ENCODE peak calls at places on chromosome 9, in seven cellular contexts. F, G, J, K, S, Y and N are unnamed samples.
A peak's percentile ranks its signal among the peaks of the same experiment; 100 is the strongest.

GRCh38 chr9:121225240-121225639 is 23.6 kb upstream of the RAB14 start:
- DNase-seq in K (no peak), F (no peak), G (no peak), S (no peak), J (no peak), Y (no peak), N (no peak)

GRCh38 chr9:121009657-121010056 is 40.4 kb downstream of the C5 start:
- DNase-seq in J (no peak), G (no peak), K (no peak), Y (no peak), F (no peak), S (no peak), N (no peak)

GRCh38 chr9:71233646-71234045 is 112.2 kb upstream of the TRPM3 start:
- DNase-seq in F (no peak), S (no peak), Y (no peak), G (no peak), K (no peak), J (no peak), N (no peak)

GRCh38 chr9:122498883-122499288 is 11.7 kb upstream of the OR1J2 start:
- DNase-seq in J (peak; percentile 45), S (peak; percentile 25), K (no peak), G (peak; percentile 29), Y (peak; percentile 19), F (peak; percentile 24), N (peak; percentile 27)

GRCh38 chr9:33469891-33470290 is 3.8 kb downstream of the NOL6 start:
- DNase-seq in K (no peak), J (no peak), S (no peak), G (no peak), F (no peak), Y (peak; percentile 1), N (no peak)

GRCh38 chr9:137272241-137273094 is 5.1 kb upstream of the TOR4A start:
- DNase-seq in J (no peak), K (no peak), S (no peak), F (no peak), Y (no peak), G (no peak), N (no peak)

GRCh38 chr9:121168052-121168451 is 33.6 kb downstream of the RAB14 start:
- DNase-seq in Y (no peak), F (no peak), K (no peak), S (no peak), J (no peak), G (no peak), N (no peak)

GRCh38 chr9:83649515-83649914 is 26.6 kb downstream of the IDNK start:
- DNase-seq in J (peak; percentile 71), S (no peak), G (no peak), F (no peak), Y (peak; percentile 11), K (no peak), N (no peak)

GRCh38 chr9:93620881-93621820 is 44.8 kb downstream of the PHF2 start:
- DNase-seq in K (no peak), S (no peak), G (no peak), Y (no peak), J (no peak), F (no peak), N (no peak)

GRCh38 chr9:69499959-69500358 is 172.2 kb downstream of the APBA1 start:
- DNase-seq in G (no peak), K (no peak), S (no peak), Y (no peak), F (no peak), J (no peak), N (no peak)

GRCh38 chr9:95107976-95108375 is 209.5 kb downstream of the FANCC start:
- DNase-seq in F (no peak), Y (no peak), S (no peak), J (no peak), K (no peak), G (no peak), N (no peak)

GRCh38 chr9:37972346-37972745 is 68.4 kb upstream of the SLC25A51 start:
- DNase-seq in K (no peak), G (no peak), J (no peak), S (no peak), F (no peak), Y (no peak), N (no peak)

GRCh38 chr9:127717766-127718165 is 1.9 kb downstream of the TTC16 start:
- DNase-seq in G (no peak), F (no peak), S (no peak), J (no peak), Y (no peak), K (no peak), N (no peak)

GRCh38 chr9:121556580-121556979 is 56.9 kb upstream of the GGTA1 start:
- DNase-seq in S (no peak), K (no peak), Y (no peak), G (no peak), J (no peak), F (no peak), N (no peak)

GRCh38 chr9:34522971-34523797 is at the start of gene ENHO:
- DNase-seq in J (peak; percentile 99), F (peak; percentile 65), K (no peak), Y (peak; percentile 93), G (peak; percentile 76), S (peak; percentile 82), N (no peak)

GRCh38 chr9:112046181-112046580 is 128.9 kb downstream of the SUSD1 start:
- DNase-seq in J (no peak), S (no peak), K (no peak), F (no peak), Y (no peak), G (no peak), N (no peak)

GRCh38 chr9:12595400-12595799 is 97.8 kb upstream of the TYRP1 start:
- DNase-seq in F (no peak), S (no peak), J (no peak), Y (no peak), G (no peak), K (no peak), N (no peak)

GRCh38 chr9:137611623-137612609 is 6.4 kb downstream of the ARRDC1 start:
- DNase-seq in G (peak; percentile 90), S (no peak), J (peak; percentile 36), K (no peak), Y (peak; percentile 46), F (peak; percentile 47), N (peak; percentile 60)

GRCh38 chr9:12681620-12682019 is 11.6 kb upstream of the TYRP1 start:
- DNase-seq in S (no peak), F (no peak), K (no peak), G (no peak), Y (no peak), J (no peak), N (no peak)

GRCh38 chr9:92138157-92138959 is 23.1 kb upstream of the SPTLC1 start:
- DNase-seq in G (no peak), K (no peak), Y (peak; percentile 76), S (no peak), F (peak; percentile 84), J (peak; percentile 87), N (no peak)

GRCh38 chr9:99497641-99498040 is 275.6 kb downstream of the SEC61B start:
- DNase-seq in F (no peak), S (no peak), Y (no peak), G (no peak), K (no peak), J (no peak), N (no peak)

GRCh38 chr9:93183663-93184438 is at the start of gene WNK2:
- DNase-seq in G (no peak), F (no peak), S (no peak), K (no peak), Y (peak; percentile 98), J (peak; percentile 96), N (no peak)

GRCh38 chr9:120032639-120033038 is 547.3 kb downstream of the CDK5RAP2 start:
- DNase-seq in S (no peak), K (no peak), F (no peak), Y (peak; percentile 30), J (peak; percentile 42), G (no peak), N (no peak)

GRCh38 chr9:99449726-99450125 is 227.6 kb downstream of the SEC61B start:
- DNase-seq in G (no peak), J (no peak), S (no peak), F (no peak), K (no peak), Y (no peak), N (no peak)

GRCh38 chr9:124477211-124478013 is 27.2 kb downstream of the ADGRD2 start:
- DNase-seq in G (no peak), K (no peak), Y (peak; percentile 78), J (peak; percentile 87), F (no peak), S (no peak), N (no peak)

GRCh38 chr9:113220467-113221002 is 542 bp downstream of the FKBP15 start:
- DNase-seq in J (no peak), G (no peak), S (no peak), F (no peak), Y (no peak), K (no peak), N (no peak)
- TF ChIP-seq SIN3A in J (no peak), G (no peak), S (no peak), F (no peak), Y (no peak), K (no peak), N (no peak)

DNA sequence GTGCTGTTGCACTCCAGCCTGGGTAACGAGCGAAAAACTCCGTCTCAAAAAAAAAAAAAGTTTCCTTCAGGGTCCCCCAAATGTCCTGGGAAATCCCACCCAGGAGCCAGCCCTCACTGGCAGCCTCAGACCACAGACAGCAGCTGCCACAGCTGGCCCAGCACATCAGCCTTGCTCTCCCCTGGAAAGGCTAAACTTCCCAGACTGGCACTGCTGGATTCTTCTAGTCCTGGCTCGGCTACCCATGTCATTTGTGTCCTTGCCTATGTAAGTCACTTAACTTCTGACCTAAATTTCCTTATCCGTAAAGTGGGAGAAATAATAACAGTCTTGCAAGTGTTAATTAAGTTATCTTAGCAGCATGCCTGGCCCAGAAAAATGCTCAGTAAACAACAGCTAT is 8.6 kb upstream of the PRRC2B start:
- DNase-seq in K (no peak), J (no peak), F (no peak), Y (no peak), S (no peak), G (no peak), N (no peak)
- TF ChIP-seq SIN3A in K (no peak), J (no peak), F (no peak), Y (no peak), S (no peak), G (no peak), N (no peak)

GRCh38 chr9:101376117-101376866 is 8.5 kb downstream of the BAAT start:
- DNase-seq in K (no peak), Y (no peak), F (no peak), G (no peak), S (no peak), J (no peak), N (no peak)
- TF ChIP-seq SIN3A in K (no peak), Y (no peak), F (no peak), G (no peak), S (no peak), J (no peak), N (no peak)

GRCh38 chr9:14415947-14416346 is 102.0 kb upstream of the NFIB start:
- DNase-seq in S (no peak), K (no peak), Y (no peak), J (no peak), F (no peak), G (no peak), N (no peak)

GRCh38 chr9:14421291-14421690 is 107.3 kb upstream of the NFIB start:
- DNase-seq in F (no peak), S (no peak), Y (no peak), G (no peak), K (no peak), J (no peak), N (no peak)

GRCh38 chr9:14418262-14419200 is 104.6 kb upstream of the NFIB start:
- DNase-seq in G (no peak), S (no peak), F (no peak), K (no peak), Y (no peak), J (no peak), N (no peak)

GRCh38 chr9:14417230-14417629 is 103.3 kb upstream of the NFIB start:
- DNase-seq in Y (no peak), K (no peak), G (no peak), S (no peak), J (no peak), F (no peak), N (no peak)

GRCh38 chr9:14419302-14419937 is 105.5 kb upstream of the NFIB start:
- DNase-seq in Y (no peak), K (no peak), G (no peak), J (no peak), S (no peak), F (no peak), N (no peak)
- TF ChIP-seq SIN3A in Y (no peak), K (no peak), G (no peak), J (no peak), S (no peak), F (no peak), N (no peak)